ENCODE peak calls at places on chromosome 16, in five cellular contexts. U is neural progenitor cell, Q is fibroblast of lung, H is HepG2, T is GM23338. A is an unnamed sample.

GRCh38 chr16:47139561-47140185 is 4.1 kb downstream of the NETO2 start:
- DNase-seq in U (no peak), Q (peak; percentile 54), H (no peak), T (no peak), A (no peak)

GRCh38 chr16:55323637-55324490 is at the start of gene IRX6:
- DNase-seq in U (peak; percentile 84), Q (no peak), H (no peak), T (peak; percentile 90), A (peak; percentile 9)

GRCh38 chr16:71883193-71883848 is 661 bp downstream of the ZNF821 start:
- DNase-seq in U (no peak), Q (peak; percentile 9), H (no peak), T (peak; percentile 78), A (no peak)

GRCh38 chr16:12147681-12148479 is 171.3 kb downstream of the SNX29 start:
- DNase-seq in U (peak; percentile 86), Q (no peak), H (no peak), T (peak; percentile 82), A (no peak)

GRCh38 chr16:84033251-84034195 is 9.1 kb downstream of the SLC38A8 start:
- DNase-seq in U (no peak), Q (no peak), H (no peak), T (no peak), A (no peak)

GRCh38 chr16:30948087-30948955 is 547 bp upstream of the ORAI3 start:
- DNase-seq in U (peak; percentile 100), Q (peak; percentile 98), H (peak; percentile 82), T (peak; percentile 100), A (no peak)

GRCh38 chr16:4319454-4319853 is 3.6 kb downstream of the GLIS2 start:
- DNase-seq in U (no peak), Q (no peak), H (no peak), T (no peak), A (no peak)

GRCh38 chr16:79370736-79371135 is 229.8 kb downstream of the MAF start:
- DNase-seq in U (no peak), Q (no peak), H (no peak), T (no peak), A (no peak)

GRCh38 chr16:9128346-9129342 is 37.2 kb downstream of the HAPSTR1 start:
- DNase-seq in U (no peak), Q (no peak), H (no peak), T (no peak), A (no peak)

GRCh38 chr16:4679854-4680636 is 13.3 kb upstream of the NUDT16L1 start:
- DNase-seq in U (no peak), Q (peak; percentile 69), H (no peak), T (no peak), A (peak; percentile 66)

GRCh38 chr16:20884240-20884556 is 16.0 kb downstream of the DCUN1D3 start:
- DNase-seq in U (no peak), Q (peak; percentile 85), H (peak; percentile 56), T (no peak), A (no peak)

GRCh38 chr16:51161440-51162195 is 10.5 kb upstream of the SALL1 start:
- DNase-seq in U (no peak), Q (peak; percentile 53), H (no peak), T (no peak), A (no peak)

GRCh38 chr16:4136229-4136813 is 20.1 kb upstream of the ADCY9 start:
- DNase-seq in U (no peak), Q (no peak), H (no peak), T (peak; percentile 87), A (peak; percentile 88)

GRCh38 chr16:6961704-6962103 is 370.9 kb upstream of the RBFOX1 start:
- DNase-seq in U (no peak), Q (no peak), H (no peak), T (no peak), A (no peak)

GRCh38 chr16:30622455-30623032 is 12.4 kb upstream of the ZNF689 start:
- DNase-seq in U (no peak), Q (no peak), H (no peak), T (no peak), A (no peak)

GRCh38 chr16:20853981-20854620 is 46.1 kb downstream of the DCUN1D3 start:
- DNase-seq in U (no peak), Q (peak; percentile 40), H (no peak), T (no peak), A (no peak)

GRCh38 chr16:66369055-66369592 is 2.6 kb downstream of the CDH5 start:
- DNase-seq in U (no peak), Q (no peak), H (no peak), T (no peak), A (no peak)

GRCh38 chr16:78227855-78228254 is 128.4 kb downstream of the WWOX start:
- DNase-seq in U (peak; percentile 45), Q (no peak), H (peak; percentile 74), T (peak; percentile 64), A (no peak)

GRCh38 chr16:19879241-19879792 is 5.3 kb downstream of the GPRC5B start:
- DNase-seq in U (peak; percentile 60), Q (peak; percentile 84), H (peak; percentile 28), T (peak; percentile 77), A (peak; percentile 77)

GRCh38 chr16:30186782-30187555 is 3.6 kb downstream of the CORO1A start:
- DNase-seq in U (peak; percentile 74), Q (no peak), H (peak; percentile 41), T (peak; percentile 85), A (peak; percentile 11)

GRCh38 chr16:29974291-29975133 is 844 bp downstream of the TAOK2 start:
- DNase-seq in U (peak; percentile 36), Q (peak; percentile 23), H (no peak), T (peak; percentile 24), A (no peak)

GRCh38 chr16:78390070-78390469 is 290.6 kb downstream of the WWOX start:
- DNase-seq in U (no peak), Q (no peak), H (no peak), T (no peak), A (no peak)

GRCh38 chr16:79932564-79932963 is 332.0 kb upstream of the MAF start:
- DNase-seq in U (no peak), Q (peak; percentile 32), H (no peak), T (no peak), A (no peak)

GRCh38 chr16:64627288-64627687 is 494.6 kb downstream of the CDH11 start:
- DNase-seq in U (peak; percentile 9), Q (no peak), H (no peak), T (peak; percentile 56), A (no peak)

GRCh38 chr16:10385725-10386516 is at the start of gene ATF7IP2:
- DNase-seq in U (peak; percentile 94), Q (peak; percentile 95), H (peak; percentile 98), T (peak; percentile 99), A (peak; percentile 26)

DNA sequence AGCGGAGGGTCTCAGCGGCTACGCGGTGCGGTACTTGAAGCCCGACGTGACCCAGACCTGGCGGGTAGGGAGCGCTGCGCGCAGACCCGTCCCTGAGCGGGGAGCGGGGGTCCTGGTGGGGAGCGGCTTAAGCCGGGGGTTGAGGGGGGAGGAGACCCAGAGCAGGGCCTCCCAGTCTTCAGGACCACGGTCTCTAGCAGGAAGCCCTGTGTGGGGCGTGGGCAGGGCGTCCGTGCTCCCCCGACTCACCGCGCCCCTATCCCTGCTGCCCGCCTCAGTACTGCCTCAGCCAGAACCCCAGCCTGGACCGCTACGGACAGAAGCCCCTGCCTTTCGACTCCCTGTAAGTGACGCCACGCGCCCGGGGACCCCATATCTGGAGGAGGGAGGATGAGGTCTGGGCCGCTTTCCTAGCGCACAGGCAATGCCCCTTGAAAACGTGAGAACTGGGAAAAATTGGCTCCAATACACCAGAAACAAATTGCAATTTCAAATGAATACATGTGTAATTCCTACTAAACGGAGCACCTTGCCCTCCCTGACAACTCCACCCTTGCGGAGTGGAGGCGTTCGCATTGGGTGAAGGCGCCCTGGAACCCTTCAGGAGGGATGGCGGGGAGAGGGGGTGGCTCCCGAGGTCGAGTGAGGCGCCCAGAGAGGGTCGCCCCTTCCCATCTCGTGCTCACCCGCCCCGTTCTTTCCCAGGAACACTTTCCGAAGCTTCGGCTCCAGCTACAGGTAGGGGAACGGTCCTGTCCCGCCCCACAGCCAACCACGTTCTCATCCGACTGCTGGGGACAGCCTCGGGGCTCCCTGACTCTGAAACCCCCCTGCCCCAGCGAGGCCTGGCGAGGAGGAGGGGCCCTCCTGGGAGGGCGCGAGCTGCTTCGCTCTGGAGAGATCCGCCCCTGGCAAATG is 14.5 kb upstream of the CNGB1 start:
- DNase-seq in U (peak; percentile 35), Q (no peak), H (no peak), T (peak; percentile 58), A (no peak)
- TF ChIP-seq EZH2 in U (peak; percentile 71), Q (peak; percentile 84), H (peak; percentile 86), T (peak; percentile 47), A (no peak)

DNA sequence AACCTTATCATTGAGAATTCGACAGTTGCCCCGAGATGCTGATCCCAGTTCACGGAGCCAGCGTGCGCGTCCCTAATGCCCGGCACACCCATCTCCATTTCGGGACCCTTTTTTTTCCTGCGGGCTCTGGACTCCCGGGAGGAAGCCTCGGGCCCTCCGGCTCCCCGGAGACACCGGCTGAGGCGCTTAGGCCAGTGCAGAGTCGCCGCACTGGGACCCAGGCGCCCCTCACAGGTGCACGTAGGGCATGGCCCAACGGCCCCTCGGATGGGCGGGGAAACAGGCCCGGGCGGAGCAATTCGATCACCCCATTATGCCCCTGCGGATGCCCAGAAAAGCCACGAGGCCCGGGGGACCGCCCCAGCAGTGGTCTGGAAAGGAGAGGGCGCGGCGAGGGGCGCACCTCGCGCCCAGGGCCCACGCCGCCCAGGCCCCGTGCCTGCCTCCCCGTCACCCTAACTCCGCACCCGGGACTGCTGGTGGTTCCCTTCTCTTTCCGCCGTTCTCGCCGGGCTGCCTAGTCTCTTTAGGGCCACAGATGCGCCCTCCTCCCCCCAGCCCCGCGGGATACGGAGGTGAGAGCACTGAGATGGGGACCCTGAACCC is 18.5 kb upstream of the ZFHX3 start:
- DNase-seq in U (peak; percentile 65), Q (no peak), H (no peak), T (peak; percentile 62), A (no peak)
- TF ChIP-seq EZH2 in U (peak; percentile 58), Q (no peak), H (no peak), T (peak; percentile 78), A (no peak)

GRCh38 chr16:56645311-56645710 is 6.4 kb upstream of the MT1B start:
- DNase-seq in U (no peak), Q (no peak), H (no peak), T (no peak), A (no peak)
- TF ChIP-seq EZH2 in U (no peak), Q (no peak), H (no peak), T (no peak), A (no peak)

GRCh38 chr16:693364-693763 is 3.2 kb upstream of the WDR24 start:
- DNase-seq in U (no peak), Q (no peak), H (no peak), T (no peak), A (no peak)
- TF ChIP-seq EZH2 in U (no peak), Q (peak; percentile 78), H (no peak), T (peak; percentile 43), A (peak; percentile 80)

GRCh38 chr16:23302045-23302956 is at the start of gene SCNN1B:
- DNase-seq in U (peak; percentile 67), Q (no peak), H (no peak), T (peak; percentile 71), A (no peak)
- TF ChIP-seq EZH2 in U (peak; percentile 77), Q (peak; percentile 45), H (no peak), T (no peak), A (peak; percentile 51)

A was measured in keratinocyte.